ENCODE peak calls at places on chromosomes 2 and 18, in seven cellular contexts. W is K562, K is GM12878, D is GM12892, G is HepG2, Z is SK-N-SH, C is H1. H is an unnamed sample.

GRCh38 chr2:145593991-145594702 is 1074.2 kb upstream of the ZEB2 start:
- DNase-seq in W (peak), Z (no peak), D (no peak), K (no peak), C (no peak), G (no peak), H (no peak)

GRCh38 chr2:33577660-33578059 is 21.4 kb downstream of the FAM98A start:
- DNase-seq in K (no peak), Z (no peak), D (no peak), C (no peak), G (no peak), W (no peak), H (no peak)

GRCh38 chr2:113278812-113279139 is at the start of gene PAX8:
- DNase-seq in G (no peak), C (no peak), D (no peak), K (no peak), W (no peak), Z (no peak), H (no peak)

GRCh38 chr2:133166024-133166423 is 402.2 kb downstream of the NCKAP5 start:
- DNase-seq in Z (no peak), D (no peak), G (no peak), W (no peak), C (no peak), K (no peak), H (no peak)

GRCh38 chr18:22033085-22033484 is 136.3 kb upstream of the GATA6 start:
- DNase-seq in K (no peak), C (no peak), D (no peak), W (no peak), Z (no peak), G (no peak), H (no peak)

GRCh38 chr2:101608411-101609317 is 88.8 kb upstream of the MAP4K4 start:
- DNase-seq in W (no peak), K (no peak), G (no peak), Z (no peak), D (no peak), C (no peak), H (no peak)

GRCh38 chr2:217986256-217986961 is 16.4 kb downstream of the TNS1 start:
- DNase-seq in K (no peak), Z (no peak), W (no peak), D (no peak), G (no peak), C (no peak), H (no peak)

GRCh38 chr2:104405628-104406027 is 448.3 kb upstream of the POU3F3 start:
- DNase-seq in D (no peak), G (no peak), C (no peak), K (no peak), Z (no peak), W (no peak), H (no peak)

GRCh38 chr18:35841283-35841682 is 131.2 kb upstream of the RMP24 start:
- DNase-seq in D (no peak), Z (no peak), C (no peak), K (no peak), W (no peak), G (no peak), H (no peak)

GRCh38 chr2:167293172-167293781 is 405.0 kb downstream of the XIRP2 start:
- DNase-seq in C (peak), D (peak), G (no peak), W (no peak), K (no peak), Z (no peak), H (no peak)

GRCh38 chr2:127640082-127641072 is 5.6 kb upstream of the GPR17 start:
- DNase-seq in C (peak), K (no peak), Z (peak), G (peak), D (peak), W (no peak), H (peak)

GRCh38 chr2:71395471-71395870 is 57.9 kb upstream of the DYSF start:
- DNase-seq in K (no peak), W (no peak), G (peak), Z (no peak), D (no peak), C (no peak), H (no peak)

GRCh38 chr2:191657977-191658376 is 20.0 kb upstream of the NABP1 start:
- DNase-seq in D (no peak), K (no peak), Z (no peak), W (no peak), G (no peak), C (no peak), H (no peak)

GRCh38 chr18:13676499-13676898 is 49.9 kb downstream of the FAM210A start:
- DNase-seq in G (no peak), D (no peak), C (no peak), W (no peak), Z (no peak), K (no peak), H (no peak)

GRCh38 chr2:198006733-198007132 is 202.3 kb downstream of the PLCL1 start:
- DNase-seq in K (no peak), W (no peak), C (no peak), Z (no peak), D (no peak), G (no peak), H (no peak)

GRCh38 chr2:240721596-240722180 is 30.0 kb downstream of the AQP12A start:
- DNase-seq in K (no peak), Z (no peak), W (no peak), G (no peak), D (no peak), C (no peak), H (no peak)

GRCh38 chr18:11489266-11489899 is 120.0 kb upstream of the SLC35G4 start:
- DNase-seq in Z (no peak), W (no peak), K (no peak), G (no peak), C (no peak), D (no peak), H (no peak)

GRCh38 chr2:13652531-13653313 is 936.0 kb downstream of the TRIB2 start:
- DNase-seq in K (no peak), Z (no peak), G (no peak), D (no peak), W (no peak), C (no peak), H (no peak)

GRCh38 chr2:42792087-42792582 is 248 bp downstream of the HAAO start:
- DNase-seq in G (no peak), D (peak), K (no peak), C (no peak), Z (peak), W (no peak), H (no peak)

GRCh38 chr2:122019729-122020128 is 264.3 kb downstream of the TSN start:
- DNase-seq in K (no peak), G (no peak), Z (no peak), D (no peak), W (no peak), C (no peak), H (no peak)

GRCh38 chr2:232421189-232421785 is 14.6 kb downstream of the ALPG start:
- DNase-seq in D (no peak), Z (no peak), C (peak), W (no peak), K (no peak), G (no peak), H (no peak)

GRCh38 chr2:232490221-232491138 is 2.8 kb upstream of the ECEL1 start:
- DNase-seq in K (no peak), W (no peak), D (no peak), C (no peak), G (no peak), Z (peak), H (no peak)

GRCh38 chr2:192230864-192231453 is 36.2 kb upstream of the TMEFF2 start:
- DNase-seq in C (no peak), K (no peak), Z (no peak), W (no peak), D (no peak), G (no peak), H (no peak)

GRCh38 chr2:204967199-204967995 is 422.1 kb downstream of the PARD3B start:
- DNase-seq in K (no peak), W (no peak), C (no peak), G (no peak), D (no peak), Z (peak), H (no peak)

GRCh38 chr2:215531284-215531683 is 95.4 kb upstream of the FN1 start:
- DNase-seq in C (no peak), Z (no peak), D (no peak), K (no peak), W (no peak), G (no peak), H (no peak)

GRCh38 chr2:12326449-12327190 is 390.1 kb upstream of the TRIB2 start:
- DNase-seq in C (peak), D (no peak), Z (no peak), W (no peak), G (peak), K (no peak), H (no peak)

GRCh38 chr2:134258684-134259408 is 5.0 kb downstream of the MGAT5 start:
- DNase-seq in D (no peak), K (no peak), G (no peak), C (no peak), Z (no peak), W (no peak), H (no peak)

GRCh38 chr18:10453261-10453884 is 1.1 kb upstream of the APCDD1 start:
- DNase-seq in D (no peak), Z (no peak), K (no peak), W (no peak), G (no peak), C (peak), H (no peak)

GRCh38 chr18:681985-682384 is 24.5 kb downstream of the TYMS start:
- DNase-seq in D (no peak), Z (no peak), W (no peak), C (no peak), G (no peak), K (no peak), H (no peak)

GRCh38 chr2:27753744-27754588 is 17.6 kb upstream of the MRPL33 start:
- DNase-seq in Z (peak), C (peak), K (no peak), D (peak), G (peak), W (peak), H (peak)

GRCh38 chr2:113848758-113849460 is 41.0 kb upstream of the ACTR3 start:
- DNase-seq in C (no peak), D (no peak), Z (no peak), G (peak), W (no peak), K (no peak), H (no peak)

GRCh38 chr2:86032861-86033595 is 72.7 kb downstream of the POLR1A start:
- DNase-seq in C (no peak), W (no peak), D (no peak), K (no peak), Z (no peak), G (no peak), H (no peak)

GRCh38 chr2:95332036-95332435 is 34.9 kb downstream of the KCNIP3 start:
- DNase-seq in Z (no peak), D (no peak), G (no peak), W (no peak), K (no peak), C (no peak), H (no peak)

GRCh38 chr2:20616341-20616871 is 34.5 kb downstream of the HS1BP3 start:
- DNase-seq in G (no peak), C (no peak), Z (no peak), K (no peak), W (no peak), D (no peak), H (no peak)

GRCh38 chr2:179953359-179953758 is 53.7 kb downstream of the CWC22 start:
- DNase-seq in C (no peak), Z (no peak), K (no peak), D (no peak), G (no peak), W (no peak), H (no peak)

GRCh38 chr2:14942991-14943390 is 310.5 kb downstream of the LRATD1 start:
- DNase-seq in D (no peak), Z (no peak), G (no peak), C (no peak), K (no peak), W (no peak), H (no peak)

GRCh38 chr2:57614988-57615387 is 431.6 kb upstream of the VRK2 start:
- DNase-seq in K (no peak), D (no peak), W (no peak), G (no peak), Z (no peak), C (no peak), H (no peak)

DNA sequence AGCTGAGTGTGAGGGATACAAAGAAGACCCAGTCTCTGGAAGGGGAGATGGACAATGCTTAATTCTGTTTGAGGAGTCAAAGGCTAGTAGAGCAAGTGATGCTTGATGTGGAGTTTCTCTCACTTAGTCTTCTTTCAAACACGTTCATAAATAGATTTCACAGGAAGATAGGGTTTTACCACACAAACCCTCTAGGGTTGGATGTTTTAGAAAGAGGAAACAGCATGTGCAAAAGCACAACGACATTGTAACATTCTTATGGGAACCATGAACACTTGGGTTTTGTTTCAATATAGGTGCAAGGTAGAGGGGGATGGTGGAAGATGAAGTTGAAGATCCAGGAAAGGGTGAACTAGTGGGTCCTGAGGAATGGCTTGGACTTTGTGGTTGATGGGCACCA is 10.8 kb upstream of the EFEMP1 start:
- DNase-seq in K (no peak), D (no peak), W (no peak), C (no peak), Z (no peak), G (no peak), H (no peak)
- TF ChIP-seq POLR2AphosphoS5 in K (no peak), D (no peak), W (no peak), C (no peak), Z (no peak), G (no peak), H (no peak)

GRCh38 chr2:105678346-105678745 is 66.4 kb upstream of the NCK2 start:
- DNase-seq in D (no peak), C (no peak), G (no peak), K (no peak), Z (no peak), W (no peak), H (no peak)
- TF ChIP-seq TAF1 in D (no peak), C (no peak), G (no peak), K (no peak), Z (no peak), W (no peak), H (no peak)

DNA sequence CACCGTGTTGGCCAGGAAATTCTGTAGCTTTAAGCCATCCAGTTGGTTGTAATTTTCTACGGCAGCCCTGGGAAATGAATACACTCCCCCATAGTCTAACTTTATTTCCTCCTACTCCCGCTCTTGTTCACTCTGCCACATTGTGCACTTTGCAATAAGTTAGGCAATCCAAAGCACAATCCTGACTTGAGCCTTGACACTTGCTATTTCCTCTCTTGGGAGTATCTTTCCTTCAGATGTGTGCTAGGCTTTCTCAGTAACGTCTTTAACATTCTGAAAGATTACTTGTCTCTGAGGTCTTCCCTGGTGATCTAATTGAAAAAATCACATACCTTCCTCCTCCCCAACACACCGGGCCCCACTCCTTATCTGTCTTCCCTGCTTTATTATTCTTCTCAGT is 65.9 kb upstream of the RAB27B start:
- DNase-seq in W (no peak), D (no peak), C (no peak), Z (no peak), K (no peak), G (no peak), H (no peak)
- TF ChIP-seq POLR2AphosphoS5 in W (no peak), D (no peak), C (no peak), Z (no peak), K (no peak), G (no peak), H (no peak)

DNA sequence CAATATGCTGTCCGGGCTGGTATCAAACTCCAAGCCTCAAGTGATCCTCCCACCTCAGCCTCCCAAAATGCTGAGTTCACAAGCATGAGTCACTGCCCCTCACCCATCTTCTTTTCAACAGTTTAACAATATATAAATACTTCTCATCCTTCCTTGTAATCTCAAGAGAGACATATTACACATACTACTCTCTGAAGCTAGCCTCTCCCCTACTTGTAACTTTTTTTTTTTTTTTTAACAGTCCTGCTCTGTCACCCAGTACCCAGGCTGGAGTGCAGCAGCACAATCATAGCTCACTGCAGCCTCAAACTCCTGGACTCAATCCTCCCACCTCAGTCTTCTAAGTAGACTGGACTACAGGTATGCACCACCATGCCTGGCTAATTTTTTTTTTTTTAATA is 5.7 kb downstream of the GFPT1 start:
- DNase-seq in C (no peak), W (peak), Z (no peak), D (no peak), G (no peak), K (no peak), H (no peak)
- TF ChIP-seq TAF1 in C (no peak), W (no peak), Z (no peak), D (no peak), G (no peak), K (no peak), H (no peak)

DNA sequence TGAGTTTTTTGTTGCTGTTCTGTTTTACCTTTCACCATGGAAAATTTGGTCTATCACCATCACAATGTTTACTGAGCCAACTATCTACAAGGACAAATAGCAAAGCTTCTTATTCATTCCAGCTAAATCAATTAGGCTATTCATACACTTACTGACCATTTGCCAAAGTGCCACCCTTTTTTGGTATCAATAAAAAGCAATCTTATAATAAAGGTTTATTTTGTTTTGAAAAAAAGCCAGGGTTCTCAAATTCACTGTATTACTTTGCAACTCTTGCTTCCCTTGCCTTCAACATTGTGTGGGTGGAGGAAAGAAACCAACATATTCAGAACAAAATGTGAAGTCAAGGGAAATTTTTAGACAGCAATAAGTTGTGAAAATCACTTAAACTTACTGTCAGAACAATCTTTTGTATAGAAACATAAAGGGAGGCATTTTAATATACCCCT is 15.3 kb downstream of the PELI1 start:
- DNase-seq in C (no peak), K (no peak), Z (no peak), G (peak), D (no peak), W (no peak), H (no peak)
- TF ChIP-seq POLR2AphosphoS5 in C (no peak), K (no peak), Z (no peak), G (no peak), D (no peak), W (no peak), H (no peak)